ENCODE peak calls at places on chromosome 1, in seven cellular contexts. O is stomach, S is lower lobe of right lung, M is hepatocyte, Y is H9, C is keratinocyte, I is mucosa of descending colon. G is an unnamed sample.
A peak's percentile ranks its signal among the peaks of the same experiment; 100 is the strongest.

GRCh38 chr1:26279598-26280332 is at the start of gene SH3BGRL3:
- DNase-seq in S (peak; percentile 94), C (peak; percentile 46), Y (peak; percentile 85), I (peak; percentile 95), M (peak; percentile 94), O (peak; percentile 93), G (peak; percentile 88)

GRCh38 chr1:56911098-56911497 is 54.7 kb downstream of the C8B start:
- DNase-seq in S (no peak), I (no peak), C (no peak), M (peak; percentile 64), Y (no peak), O (no peak), G (no peak)

GRCh38 chr1:228379165-228379460 is 27.5 kb downstream of the TRIM11 start:
- DNase-seq in I (peak; percentile 64), O (no peak), S (peak; percentile 62), C (no peak), M (peak; percentile 43), Y (no peak), G (no peak)

GRCh38 chr1:31679091-31679490 is 24.7 kb downstream of the COL16A1 start:
- DNase-seq in S (no peak), I (no peak), C (no peak), Y (no peak), M (no peak), O (no peak), G (no peak)

GRCh38 chr1:182795563-182796228 is 6.1 kb downstream of the NPL start:
- DNase-seq in I (no peak), C (no peak), O (no peak), S (no peak), M (peak; percentile 28), Y (no peak), G (no peak)

GRCh38 chr1:226678701-226679100 is 60.4 kb downstream of the ITPKB start:
- DNase-seq in M (no peak), C (no peak), S (no peak), O (no peak), I (no peak), Y (no peak), G (peak; percentile 34)

GRCh38 chr1:196180847-196181593 is 427.2 kb downstream of the KCNT2 start:
- DNase-seq in O (no peak), Y (no peak), I (no peak), C (peak; percentile 74), M (peak; percentile 10), S (no peak), G (no peak)

GRCh38 chr1:8213136-8213535 is 104.8 kb upstream of the SLC45A1 start:
- DNase-seq in C (no peak), Y (no peak), M (no peak), S (no peak), I (no peak), O (no peak), G (no peak)

GRCh38 chr1:98661544-98662353 is at the start of gene SNX7:
- DNase-seq in O (peak; percentile 88), M (peak; percentile 94), I (peak; percentile 88), S (peak; percentile 85), C (no peak), Y (peak; percentile 79), G (peak; percentile 86)

GRCh38 chr1:63323866-63324778 is 1.8 kb downstream of the FOXD3 start:
- DNase-seq in O (no peak), M (peak; percentile 12), S (no peak), I (no peak), Y (peak; percentile 31), C (no peak), G (no peak)

GRCh38 chr1:19468397-19468956 is 16.9 kb downstream of the CAPZB start:
- DNase-seq in I (peak; percentile 95), O (peak; percentile 75), C (no peak), S (peak; percentile 75), Y (no peak), M (peak; percentile 76), G (no peak)

GRCh38 chr1:209455133-209455532 is 128.4 kb upstream of the CAMK1G start:
- DNase-seq in M (no peak), O (no peak), Y (no peak), S (no peak), C (no peak), I (no peak), G (no peak)

GRCh38 chr1:209455666-209456065 is 127.8 kb upstream of the CAMK1G start:
- DNase-seq in M (no peak), Y (no peak), O (no peak), I (no peak), S (no peak), C (no peak), G (no peak)

GRCh38 chr1:209457618-209458017 is 125.9 kb upstream of the CAMK1G start:
- DNase-seq in I (no peak), M (no peak), Y (no peak), O (no peak), S (no peak), C (no peak), G (no peak)

GRCh38 chr1:209454340-209455014 is 129.0 kb upstream of the CAMK1G start:
- DNase-seq in M (no peak), I (no peak), C (no peak), Y (no peak), O (no peak), S (no peak), G (no peak)

GRCh38 chr1:209456878-209457277 is 126.6 kb upstream of the CAMK1G start:
- DNase-seq in I (no peak), O (no peak), Y (no peak), M (peak; percentile 40), C (no peak), S (no peak), G (no peak)
- H3K4me1 ChIP-seq in I (no peaks in the 10 kb centered on the region), O (no peaks in the 10 kb centered on the region), Y (no peaks in the 10 kb centered on the region), M (no peaks in the 10 kb centered on the region), C (no peaks in the 10 kb centered on the region), S (no peaks in the 10 kb centered on the region), G (no peaks in the 10 kb centered on the region)

GRCh38 chr1:41573803-41574713 is 89.6 kb upstream of the EDN2 start:
- DNase-seq in O (peak; percentile 85), C (peak; percentile 7), I (peak; percentile 63), Y (peak; percentile 80), S (peak; percentile 84), M (peak; percentile 90), G (peak; percentile 83)
- TF ChIP-seq CTCF in O (no peak), C (peak; percentile 96), I (peak; percentile 64), Y (peak; percentile 93), S (peak; percentile 92), M (peak; percentile 89), G (peak; percentile 62)

DNA sequence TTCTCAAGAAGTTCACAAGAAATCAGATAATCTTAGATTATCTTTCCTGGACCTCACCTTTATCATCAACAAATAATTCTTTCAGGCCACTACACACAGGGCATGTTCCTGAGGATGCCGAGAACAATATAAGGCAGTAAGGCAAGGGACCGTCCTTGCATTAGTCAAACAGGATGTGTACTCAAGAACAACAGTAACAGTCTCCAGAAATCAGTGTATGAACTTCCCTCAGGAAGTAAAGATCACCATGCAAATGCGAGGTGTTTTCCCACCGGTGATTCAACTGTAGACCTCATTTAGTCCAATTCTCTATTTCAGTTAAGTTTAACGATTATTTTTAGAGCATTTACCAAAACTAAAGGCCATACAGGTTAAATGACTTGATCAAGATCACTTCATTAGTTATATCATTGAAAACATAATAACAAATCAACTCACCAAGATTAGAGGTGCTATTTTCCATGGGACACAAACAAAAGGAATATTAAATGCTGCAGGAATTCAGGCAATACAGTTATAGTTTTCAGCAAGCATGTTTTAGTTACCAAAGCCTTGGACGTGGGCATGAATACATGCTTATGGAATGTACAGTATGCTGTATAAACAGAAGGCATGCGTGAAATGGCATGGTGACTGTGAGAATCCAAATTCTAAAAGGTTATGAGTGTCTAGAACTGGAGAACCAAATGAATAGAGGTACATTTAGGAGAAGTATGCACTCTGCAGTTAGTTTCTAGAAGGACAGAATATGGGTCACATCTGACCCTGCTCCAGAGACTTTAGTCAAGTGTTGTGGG is 145.2 kb downstream of the TNR start:
- DNase-seq in S (no peak), M (no peak), Y (no peak), I (no peak), C (no peak), O (no peak), G (no peak)
- H3K4me1 ChIP-seq in S (peaks cover 9% of the 10 kb centered on the region), M (peaks cover 5% of the 10 kb centered on the region), Y (no peaks in the 10 kb centered on the region), I (no peaks in the 10 kb centered on the region), C (peaks cover 3% of the 10 kb centered on the region), O (no peaks in the 10 kb centered on the region), G (no peaks in the 10 kb centered on the region)

DNA sequence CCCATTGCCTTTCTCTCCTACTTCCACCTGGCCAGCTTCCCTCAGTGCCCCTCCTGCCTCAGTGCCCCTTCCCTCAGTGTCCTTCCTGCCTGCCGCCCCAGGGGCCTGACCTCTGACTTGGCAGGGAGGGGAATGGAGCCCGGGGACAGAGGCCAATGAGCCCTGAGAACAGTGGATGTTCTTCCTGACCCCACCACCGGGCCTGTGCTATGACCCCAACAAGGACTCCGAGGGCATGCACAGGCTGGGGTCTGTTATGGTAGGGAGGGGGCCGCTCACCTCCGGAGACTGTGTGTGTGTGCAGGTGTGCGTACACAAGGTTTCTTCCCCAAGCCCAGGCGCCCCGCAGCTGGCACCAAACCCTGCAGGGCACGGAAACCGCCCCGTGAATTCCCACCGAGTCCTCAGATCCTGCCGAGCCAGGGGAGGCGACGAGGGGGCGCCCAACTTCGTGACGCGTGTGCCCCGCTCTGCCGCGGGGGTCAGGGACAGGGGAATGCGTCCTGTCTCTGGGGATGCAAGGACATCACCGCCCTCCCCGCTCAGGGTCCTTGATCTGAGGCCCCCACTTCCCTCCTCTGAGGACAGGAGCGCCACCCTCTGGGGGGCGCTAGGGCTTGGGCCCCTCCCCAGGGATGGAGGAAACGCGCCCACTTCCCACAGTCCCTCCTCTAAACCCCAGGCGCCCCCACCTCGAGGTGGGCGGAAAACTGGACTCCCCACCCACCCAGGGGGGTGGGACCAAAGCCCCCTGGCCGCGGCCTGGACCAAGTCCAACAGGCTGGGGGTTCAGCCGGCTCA is 725 bp downstream of the RAP1GAP start:
- DNase-seq in Y (no peak), O (peak; percentile 23), C (no peak), M (no peak), I (peak; percentile 50), S (no peak), G (peak; percentile 68)
- TF ChIP-seq CTCF in Y (no peak), O (no peak), C (no peak), M (peak; percentile 28), I (no peak), S (no peak), G (no peak)